ENCODE peak calls at places on chromosomes 13 and 19, in ten cellular contexts. G is HTR-8/SVneo; I is CD4-positive, alpha-beta T cell; R is HS-5; S is anterior cingulate cortex; C is upper lobe of left lung; Q is Peyer's patch; X is DMS153; P is frontal cortex; E is Caco-2. F is an unnamed sample.

GRCh38 chr19:35346193-35347052 is 1.3 kb upstream of the FFAR1 start:
- DNase-seq in G (no peak), S (no peak), P (no peak), X (no peak), Q (peak; percentile 90), R (no peak), I (peak; percentile 67), C (no peak), E (no peak), F (peak; percentile 30)

GRCh38 chr19:4636151-4636717 is 3.1 kb upstream of the TNFAIP8L1 start:
- DNase-seq in I (peak; percentile 65), S (no peak), C (peak; percentile 96), E (peak; percentile 81), X (no peak), Q (peak; percentile 80), G (peak; percentile 65), P (peak; percentile 77), R (no peak), F (peak; percentile 75)

GRCh38 chr19:49338691-49339363 is 3.6 kb downstream of the CD37 start:
- DNase-seq in G (no peak), S (no peak), P (no peak), Q (peak; percentile 85), X (peak; percentile 80), I (no peak), R (no peak), E (peak; percentile 86), C (peak; percentile 94), F (peak; percentile 89)

GRCh38 chr13:44498969-44499368 is 77.2 kb downstream of the TSC22D1 start:
- DNase-seq in P (no peak), R (no peak), C (no peak), Q (no peak), S (no peak), E (no peak), X (no peak), G (no peak), I (no peak), F (no peak)

GRCh38 chr19:29806098-29806866 is 5.5 kb upstream of the CCNE1 start:
- DNase-seq in P (no peak), S (no peak), G (no peak), X (peak; percentile 17), R (no peak), Q (no peak), C (no peak), E (peak; percentile 24), I (no peak), F (no peak)

GRCh38 chr13:30429721-30430694 is 7.7 kb downstream of the UBE2L5 start:
- DNase-seq in S (no peak), P (no peak), E (no peak), R (peak; percentile 56), Q (no peak), G (peak; percentile 62), I (no peak), X (no peak), C (no peak), F (no peak)

GRCh38 chr19:50975766-50976165 is 6.4 kb upstream of the KLK6 start:
- DNase-seq in E (peak; percentile 60), I (no peak), X (no peak), R (no peak), G (no peak), C (no peak), P (no peak), Q (no peak), S (no peak), F (no peak)

GRCh38 chr19:18932216-18932841 is 8.7 kb downstream of the HOMER3 start:
- DNase-seq in G (no peak), P (peak; percentile 75), C (peak; percentile 93), R (no peak), I (peak; percentile 86), Q (peak; percentile 88), X (no peak), S (peak; percentile 20), E (peak; percentile 47), F (peak; percentile 73)

GRCh38 chr13:39048806-39049205 is 10.6 kb downstream of the NHLRC3 start:
- DNase-seq in S (no peak), G (no peak), P (no peak), I (no peak), X (no peak), Q (no peak), C (no peak), R (no peak), E (no peak), F (no peak)

GRCh38 chr13:95217920-95218830 is 83.1 kb downstream of the ABCC4 start:
- DNase-seq in G (no peak), R (no peak), X (peak; percentile 29), Q (no peak), E (no peak), P (no peak), I (no peak), S (no peak), C (no peak), F (no peak)

GRCh38 chr13:111474136-111475002 is 153.9 kb downstream of the TEX29 start:
- DNase-seq in I (no peak), S (no peak), Q (no peak), G (peak; percentile 57), X (peak; percentile 52), R (no peak), C (peak; percentile 53), P (peak; percentile 54), E (peak; percentile 57), F (peak; percentile 36)

GRCh38 chr13:51797664-51798488 is 6.1 kb downstream of the DHRS12 start:
- DNase-seq in E (peak; percentile 68), G (peak; percentile 12), P (no peak), C (no peak), I (peak; percentile 50), S (no peak), X (peak; percentile 75), R (no peak), Q (peak; percentile 80), F (no peak)

GRCh38 chr13:76622336-76623045 is 263.7 kb downstream of the KCTD12 start:
- DNase-seq in C (no peak), P (no peak), Q (no peak), I (no peak), R (no peak), E (no peak), X (no peak), G (no peak), S (no peak), F (no peak)

GRCh38 chr13:79389031-79389430 is 17.0 kb downstream of the RBM26 start:
- DNase-seq in R (no peak), S (no peak), Q (no peak), E (no peak), X (no peak), P (no peak), G (no peak), I (no peak), C (no peak), F (no peak)

GRCh38 chr13:35228536-35228935 is 248.0 kb downstream of the MAB21L1 start:
- DNase-seq in C (no peak), Q (no peak), X (no peak), R (no peak), S (no peak), P (no peak), E (no peak), I (no peak), G (no peak), F (no peak)

GRCh38 chr19:38004505-38005223 is 97.7 kb downstream of the SIPA1L3 start:
- DNase-seq in Q (peak; percentile 83), I (no peak), C (no peak), P (peak; percentile 69), S (peak; percentile 84), X (peak; percentile 94), R (peak; percentile 92), E (peak; percentile 74), G (peak; percentile 96), F (peak; percentile 79)

GRCh38 chr19:51294211-51294976 is 17.1 kb upstream of the IGLON5 start:
- DNase-seq in Q (peak; percentile 30), R (no peak), E (no peak), G (no peak), C (peak; percentile 69), X (no peak), P (no peak), S (no peak), I (no peak), F (no peak)

F was measured in mesothelial cell of epicardium.